ENCODE peak calls at places on chromosomes 2 and 18, in five cellular contexts. One of them, this sample, is unnamed.

GRCh38 chr2:33158482-33159003 is 211.8 kb downstream of the LTBP1 start:
- DNase-seq in HCT116: no peak
- DNase-seq in cardiac fibroblast: peak
- DNase-seq in hepatocyte: no peak
- DNase-seq in astrocyte of the spinal cord: peak
- DNase-seq in this sample: no peak

GRCh38 chr18:3511980-3512379 is 62.0 kb downstream of the TGIF1 start:
- DNase-seq in HCT116: no peak
- DNase-seq in cardiac fibroblast: peak
- DNase-seq in hepatocyte: peak
- DNase-seq in astrocyte of the spinal cord: peak
- DNase-seq in this sample: no peak

GRCh38 chr2:206071832-206072231 is 14.1 kb downstream of the INO80D start:
- DNase-seq in HCT116: no peak
- DNase-seq in cardiac fibroblast: no peak
- DNase-seq in hepatocyte: no peak
- DNase-seq in astrocyte of the spinal cord: no peak
- DNase-seq in this sample: no peak

GRCh38 chr2:174729797-174730529 is 34.3 kb downstream of the CHRNA1 start:
- DNase-seq in HCT116: no peak
- DNase-seq in cardiac fibroblast: no peak
- DNase-seq in hepatocyte: peak
- DNase-seq in astrocyte of the spinal cord: no peak
- DNase-seq in this sample: no peak

GRCh38 chr18:26765498-26765897 is 100.0 kb downstream of the AQP4 start:
- DNase-seq in HCT116: no peak
- DNase-seq in cardiac fibroblast: no peak
- DNase-seq in hepatocyte: no peak
- DNase-seq in astrocyte of the spinal cord: no peak
- DNase-seq in this sample: peak

GRCh38 chr18:12741351-12741750 is 38.5 kb downstream of the PSMG2 start:
- DNase-seq in HCT116: no peak
- DNase-seq in cardiac fibroblast: peak
- DNase-seq in hepatocyte: no peak
- DNase-seq in astrocyte of the spinal cord: peak
- DNase-seq in this sample: no peak

GRCh38 chr2:96336873-96337272 is 1.3 kb downstream of the NCAPH start:
- DNase-seq in HCT116: no peak
- DNase-seq in cardiac fibroblast: no peak
- DNase-seq in hepatocyte: no peak
- DNase-seq in astrocyte of the spinal cord: no peak
- DNase-seq in this sample: no peak

GRCh38 chr2:29650634-29651097 is 270.7 kb downstream of the ALK start:
- DNase-seq in HCT116: no peak
- DNase-seq in cardiac fibroblast: no peak
- DNase-seq in hepatocyte: peak
- DNase-seq in astrocyte of the spinal cord: no peak
- DNase-seq in this sample: no peak

GRCh38 chr2:1651131-1652066 is 92.9 kb downstream of the PXDN start:
- DNase-seq in HCT116: no peak
- DNase-seq in cardiac fibroblast: peak
- DNase-seq in hepatocyte: no peak
- DNase-seq in astrocyte of the spinal cord: no peak
- DNase-seq in this sample: no peak

GRCh38 chr2:2101924-2102323 is 229.2 kb downstream of the MYT1L start:
- DNase-seq in HCT116: no peak
- DNase-seq in cardiac fibroblast: no peak
- DNase-seq in hepatocyte: no peak
- DNase-seq in astrocyte of the spinal cord: no peak
- DNase-seq in this sample: no peak

GRCh38 chr18:23269931-23270330 is 134.6 kb downstream of the CABLES1 start:
- DNase-seq in HCT116: no peak
- DNase-seq in cardiac fibroblast: no peak
- DNase-seq in hepatocyte: no peak
- DNase-seq in astrocyte of the spinal cord: no peak
- DNase-seq in this sample: no peak

GRCh38 chr2:143345887-143346612 is 216.8 kb downstream of the ARHGAP15 start:
- DNase-seq in HCT116: no peak
- DNase-seq in cardiac fibroblast: no peak
- DNase-seq in hepatocyte: no peak
- DNase-seq in astrocyte of the spinal cord: no peak
- DNase-seq in this sample: no peak

GRCh38 chr2:22517141-22517540 is 867.8 kb upstream of the KLHL29 start:
- DNase-seq in HCT116: no peak
- DNase-seq in cardiac fibroblast: no peak
- DNase-seq in hepatocyte: no peak
- DNase-seq in astrocyte of the spinal cord: no peak
- DNase-seq in this sample: no peak

GRCh38 chr2:168375195-168375798 is 80.8 kb upstream of the CERS6 start:
- DNase-seq in HCT116: no peak
- DNase-seq in cardiac fibroblast: no peak
- DNase-seq in hepatocyte: no peak
- DNase-seq in astrocyte of the spinal cord: no peak
- DNase-seq in this sample: no peak
- TF ChIP-seq CTCF in HCT116: no peak
- TF ChIP-seq CTCF in cardiac fibroblast: peak
- TF ChIP-seq CTCF in hepatocyte: peak
- TF ChIP-seq CTCF in astrocyte of the spinal cord: peak
- TF ChIP-seq CTCF in this sample: peak

GRCh38 chr2:144389151-144389929 is 130.6 kb downstream of the ZEB2 start:
- DNase-seq in HCT116: no peak
- DNase-seq in cardiac fibroblast: no peak
- DNase-seq in hepatocyte: peak
- DNase-seq in astrocyte of the spinal cord: no peak
- DNase-seq in this sample: no peak
- H3K4me3 ChIP-seq in HCT116: no peak
- H3K4me3 ChIP-seq in cardiac fibroblast: no peak
- H3K4me3 ChIP-seq in hepatocyte: peak
- H3K4me3 ChIP-seq in astrocyte of the spinal cord: no peak
- H3K4me3 ChIP-seq in this sample: no peak

GRCh38 chr2:37648316-37649011 is 23.0 kb downstream of the CDC42EP3 start:
- DNase-seq in HCT116: no peak
- DNase-seq in cardiac fibroblast: peak
- DNase-seq in hepatocyte: no peak
- DNase-seq in astrocyte of the spinal cord: no peak
- DNase-seq in this sample: no peak
- TF ChIP-seq CTCF in HCT116: no peak
- TF ChIP-seq CTCF in cardiac fibroblast: peak
- TF ChIP-seq CTCF in hepatocyte: no peak
- TF ChIP-seq CTCF in astrocyte of the spinal cord: no peak
- TF ChIP-seq CTCF in this sample: no peak

GRCh38 chr2:135676031-135676430 is 65.6 kb upstream of the UBXN4 start:
- DNase-seq in HCT116: no peak
- DNase-seq in cardiac fibroblast: peak
- DNase-seq in hepatocyte: no peak
- DNase-seq in astrocyte of the spinal cord: no peak
- DNase-seq in this sample: no peak
- H3K4me3 ChIP-seq in HCT116: no peak
- H3K4me3 ChIP-seq in cardiac fibroblast: no peak
- H3K4me3 ChIP-seq in hepatocyte: no peak
- H3K4me3 ChIP-seq in astrocyte of the spinal cord: no peak
- H3K4me3 ChIP-seq in this sample: no peak

GRCh38 chr2:25129901-25130520 is 38.4 kb downstream of the POMC start:
- DNase-seq in HCT116: no peak
- DNase-seq in cardiac fibroblast: no peak
- DNase-seq in hepatocyte: no peak
- DNase-seq in astrocyte of the spinal cord: no peak
- DNase-seq in this sample: no peak
- TF ChIP-seq CTCF in HCT116: no peak
- TF ChIP-seq CTCF in cardiac fibroblast: no peak
- TF ChIP-seq CTCF in hepatocyte: no peak
- TF ChIP-seq CTCF in astrocyte of the spinal cord: no peak
- TF ChIP-seq CTCF in this sample: peak

GRCh38 chr2:75920721-75921551 is 210.2 kb upstream of the GCFC2 start:
- DNase-seq in HCT116: no peak
- DNase-seq in cardiac fibroblast: no peak
- DNase-seq in hepatocyte: no peak
- DNase-seq in astrocyte of the spinal cord: no peak
- DNase-seq in this sample: no peak
- H3K4me3 ChIP-seq in HCT116: no peak
- H3K4me3 ChIP-seq in cardiac fibroblast: no peak
- H3K4me3 ChIP-seq in hepatocyte: no peak
- H3K4me3 ChIP-seq in astrocyte of the spinal cord: no peak
- H3K4me3 ChIP-seq in this sample: no peak

GRCh38 chr2:10914272-10914693 is 2.5 kb downstream of the KCNF1 start:
- DNase-seq in HCT116: no peak
- DNase-seq in cardiac fibroblast: no peak
- DNase-seq in hepatocyte: peak
- DNase-seq in astrocyte of the spinal cord: no peak
- DNase-seq in this sample: no peak
- TF ChIP-seq CTCF in HCT116: peak
- TF ChIP-seq CTCF in cardiac fibroblast: no peak
- TF ChIP-seq CTCF in hepatocyte: no peak
- TF ChIP-seq CTCF in astrocyte of the spinal cord: peak
- TF ChIP-seq CTCF in this sample: no peak

GRCh38 chr2:46076251-46076650 is 221.0 kb upstream of the EPAS1 start:
- DNase-seq in HCT116: no peak
- DNase-seq in cardiac fibroblast: no peak
- DNase-seq in hepatocyte: no peak
- DNase-seq in astrocyte of the spinal cord: peak
- DNase-seq in this sample: no peak

GRCh38 chr2:46074501-46074900 is 222.7 kb upstream of the EPAS1 start:
- DNase-seq in HCT116: no peak
- DNase-seq in cardiac fibroblast: no peak
- DNase-seq in hepatocyte: no peak
- DNase-seq in astrocyte of the spinal cord: no peak
- DNase-seq in this sample: no peak

GRCh38 chr2:46073540-46074018 is 223.6 kb upstream of the EPAS1 start:
- DNase-seq in HCT116: peak
- DNase-seq in cardiac fibroblast: peak
- DNase-seq in hepatocyte: peak
- DNase-seq in astrocyte of the spinal cord: peak
- DNase-seq in this sample: no peak

GRCh38 chr2:46077522-46078062 is 219.6 kb upstream of the EPAS1 start:
- DNase-seq in HCT116: no peak
- DNase-seq in cardiac fibroblast: no peak
- DNase-seq in hepatocyte: no peak
- DNase-seq in astrocyte of the spinal cord: no peak
- DNase-seq in this sample: no peak

GRCh38 chr2:46075848-46076247 is 221.4 kb upstream of the EPAS1 start:
- DNase-seq in HCT116: no peak
- DNase-seq in cardiac fibroblast: no peak
- DNase-seq in hepatocyte: no peak
- DNase-seq in astrocyte of the spinal cord: no peak
- DNase-seq in this sample: no peak
- H3K4me3 ChIP-seq in HCT116: no peak
- H3K4me3 ChIP-seq in cardiac fibroblast: no peak
- H3K4me3 ChIP-seq in hepatocyte: no peak
- H3K4me3 ChIP-seq in astrocyte of the spinal cord: no peak
- H3K4me3 ChIP-seq in this sample: no peak